ENCODE peak calls at places on chromosomes 5 and 9, in four cellular contexts. W is astrocyte of the spinal cord, H is sigmoid colon, K is lower lobe of right lung. L is an unnamed sample.

GRCh38 chr5:179820127-179820482 is 600 bp upstream of the SQSTM1 start:
- DNase-seq in W (no peak), H (no peak), K (no peak), L (no peak)

GRCh38 chr9:110148384-110148783 is 59.6 kb downstream of the C9orf152 start:
- DNase-seq in W (peak), H (no peak), K (no peak), L (peak)

GRCh38 chr9:126122901-126123616 is 203.6 kb upstream of the MVB12B start:
- DNase-seq in W (no peak), H (no peak), K (no peak), L (no peak)

GRCh38 chr9:121584421-121584820 is 67.0 kb upstream of the DAB2IP start:
- DNase-seq in W (no peak), H (no peak), K (no peak), L (no peak)

GRCh38 chr9:129887210-129888084 is 52.2 kb downstream of the USP20 start:
- DNase-seq in W (peak), H (no peak), K (no peak), L (peak)

GRCh38 chr9:26925609-26926008 is 21.4 kb downstream of the PLAA start:
- DNase-seq in W (no peak), H (no peak), K (no peak), L (no peak)

GRCh38 chr5:76104027-76104426 is 20.8 kb downstream of the SV2C start:
- DNase-seq in W (peak), H (no peak), K (no peak), L (peak)

GRCh38 chr9:120616961-120617636 is 37.1 kb upstream of the CDK5RAP2 start:
- DNase-seq in W (no peak), H (no peak), K (no peak), L (peak)

GRCh38 chr9:17018001-17018491 is 116.8 kb upstream of the CNTLN start:
- DNase-seq in W (peak), H (peak), K (no peak), L (peak)

GRCh38 chr5:95839658-95840057 is 17.1 kb upstream of the GLRX start:
- DNase-seq in W (no peak), H (no peak), K (no peak), L (no peak)

GRCh38 chr5:168782172-168782571 is 203.0 kb upstream of the PANK3 start:
- DNase-seq in W (no peak), H (no peak), K (no peak), L (no peak)

GRCh38 chr9:2740616-2741015 is 23.3 kb downstream of the KCNV2 start:
- DNase-seq in W (peak), H (no peak), K (no peak), L (peak)

DNA sequence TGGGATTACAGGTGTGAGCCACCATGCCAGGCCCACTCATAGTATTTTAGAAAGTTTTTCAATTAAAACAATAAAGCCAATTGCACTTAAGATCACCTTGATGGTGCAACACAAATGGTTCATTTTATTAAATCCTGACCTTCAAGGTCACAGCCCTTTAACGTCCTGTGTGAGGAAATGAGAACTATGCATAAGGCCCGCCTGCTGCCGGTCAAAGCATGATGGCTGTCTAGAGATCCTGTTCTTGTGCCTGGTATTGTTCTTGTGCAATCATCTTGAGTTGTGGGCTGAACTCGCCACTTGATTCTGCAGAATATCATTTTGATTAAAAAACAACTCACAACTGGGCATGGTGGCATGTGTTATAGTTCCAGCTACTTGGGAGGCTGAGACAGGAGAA is 43.6 kb upstream of the FBXW11 start:
- DNase-seq in W (no peak), H (no peak), K (no peak), L (no peak)
- H3K4me3 ChIP-seq in W (no peak), H (no peak), K (no peak), L (no peak)

GRCh38 chr5:157267025-157267424 is 1.1 kb downstream of the CYFIP2 start:
- DNase-seq in W (no peak), H (no peak), K (no peak), L (no peak)
- H3K4me3 ChIP-seq in W (peak), H (no peak), K (peak), L (no peak)

DNA sequence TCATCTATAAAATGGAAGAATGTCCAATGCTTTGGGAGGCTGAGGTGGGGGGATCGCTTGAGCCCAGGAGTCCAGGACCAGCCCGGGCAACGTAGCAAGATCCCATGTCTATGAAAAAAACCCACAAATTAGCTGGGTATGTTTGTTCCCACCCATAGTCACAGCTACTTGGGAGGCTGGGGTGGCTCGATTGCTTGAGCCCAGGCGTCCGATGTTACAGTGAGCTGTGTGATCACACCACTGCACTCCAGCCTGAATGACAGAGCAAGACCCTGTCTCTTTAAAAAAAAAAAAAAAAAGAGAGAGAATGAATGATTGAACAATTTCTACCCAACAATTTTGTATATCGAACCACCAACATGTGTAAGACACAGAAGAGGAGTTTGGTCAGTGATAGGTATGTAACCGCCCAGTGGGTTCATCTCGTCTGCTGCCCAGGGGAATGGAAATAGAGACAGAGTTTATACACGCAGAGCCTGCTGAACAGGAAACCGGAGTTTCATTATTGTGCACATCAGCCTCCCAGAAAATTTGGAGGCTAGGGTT is 26.2 kb upstream of the ERGIC1 start:
- DNase-seq in W (no peak), H (no peak), K (no peak), L (no peak)
- H3K4me3 ChIP-seq in W (no peak), H (no peak), K (peak), L (no peak)

DNA sequence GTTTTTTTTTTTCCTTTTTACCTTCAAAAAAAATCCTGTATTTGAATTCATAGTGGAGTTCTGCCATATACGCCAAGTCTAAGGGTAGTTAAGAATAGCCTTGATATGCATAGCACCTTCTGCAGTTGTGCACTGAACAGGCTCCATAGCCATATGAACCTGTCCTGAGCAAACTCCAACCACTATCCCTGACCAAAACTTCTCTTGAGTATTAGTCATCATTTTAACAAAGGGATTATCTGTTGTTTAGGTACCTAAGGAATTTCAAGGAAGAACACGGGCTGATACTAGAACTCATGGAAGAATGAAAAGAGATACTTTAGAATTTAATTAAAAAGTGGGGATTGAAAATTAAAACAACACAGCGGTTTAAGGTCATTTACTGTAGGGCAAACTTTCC is 1.9 kb upstream of the FBXO38 start:
- DNase-seq in W (no peak), H (no peak), K (no peak), L (no peak)
- H3K4me3 ChIP-seq in W (no peak), H (no peak), K (peak), L (no peak)

L was measured in choroid plexus epithelial cell.